ENCODE peak calls at places on chromosomes 6 and 20, in nine cellular contexts. Q, O, F, C, Z, H, M, X and R are unnamed samples.

GRCh38 chr6:28985396-28986164 is 19.5 kb downstream of the ZNF311 start:
- DNase-seq in Q (peak; percentile 98), O (peak; percentile 83), F (peak; percentile 88), C (no peak), Z (no peak), H (peak; percentile 88), M (peak; percentile 99), X (peak; percentile 86), R (peak; percentile 88)

GRCh38 chr6:159754959-159755914 is 6.6 kb upstream of the ACAT2 start:
- DNase-seq in Q (no peak), O (no peak), F (no peak), C (no peak), Z (no peak), H (no peak), M (peak; percentile 11), X (no peak), R (no peak)

GRCh38 chr6:105981888-105982358 is 104.2 kb upstream of the PRDM1 start:
- DNase-seq in Q (no peak), O (no peak), F (no peak), C (no peak), Z (no peak), H (no peak), M (no peak), X (no peak), R (no peak)

GRCh38 chr20:41482647-41483552 is 116.3 kb upstream of the EMILIN3 start:
- DNase-seq in Q (peak; percentile 93), O (no peak), F (no peak), C (no peak), Z (no peak), H (no peak), M (peak; percentile 73), X (no peak), R (no peak)

GRCh38 chr6:128029841-128030240 is 129.0 kb upstream of the THEMIS start:
- DNase-seq in Q (no peak), O (no peak), F (no peak), C (no peak), Z (no peak), H (no peak), M (no peak), X (no peak), R (no peak)

GRCh38 chr6:42440027-42440426 is 11.7 kb downstream of the TRERF1 start:
- DNase-seq in Q (peak; percentile 26), O (no peak), F (no peak), C (no peak), Z (no peak), H (no peak), M (peak; percentile 19), X (no peak), R (no peak)

GRCh38 chr6:81808834-81809598 is 56.5 kb upstream of the TENT5A start:
- DNase-seq in Q (no peak), O (no peak), F (no peak), C (no peak), Z (no peak), H (no peak), M (peak; percentile 12), X (peak; percentile 31), R (peak; percentile 71)

GRCh38 chr20:43667341-43668132 is 623 bp downstream of the MYBL2 start:
- DNase-seq in Q (no peak), O (peak; percentile 54), F (no peak), C (peak; percentile 78), Z (no peak), H (peak; percentile 36), M (no peak), X (no peak), R (peak; percentile 70)

GRCh38 chr6:37288247-37288646 is 30.3 kb upstream of the TMEM217 start:
- DNase-seq in Q (peak; percentile 12), O (no peak), F (no peak), C (no peak), Z (no peak), H (no peak), M (no peak), X (no peak), R (no peak)

GRCh38 chr20:2515203-2515602 is 6.5 kb upstream of the ZNF343 start:
- DNase-seq in Q (no peak), O (no peak), F (no peak), C (no peak), Z (no peak), H (no peak), M (peak; percentile 19), X (no peak), R (no peak)

GRCh38 chr6:33431880-33432541 is 12.1 kb downstream of the SYNGAP1 start:
- DNase-seq in Q (no peak), O (no peak), F (no peak), C (peak; percentile 70), Z (no peak), H (no peak), M (no peak), X (no peak), R (peak; percentile 53)

GRCh38 chr20:57372581-57373350 is 18.4 kb upstream of the RBM38 start:
- DNase-seq in Q (no peak), O (no peak), F (no peak), C (peak; percentile 32), Z (no peak), H (no peak), M (no peak), X (no peak), R (no peak)
- H3K36me3 ChIP-seq in Q (peaks cover 77% of the 10 kb centered on the region), O (peaks cover 24% of the 10 kb centered on the region), F (no peaks in the 10 kb centered on the region), C (peaks cover 48% of the 10 kb centered on the region), Z (peaks cover 94% of the 10 kb centered on the region), H (peaks cover 11% of the 10 kb centered on the region), M (peaks cover 35% of the 10 kb centered on the region), X (no peaks in the 10 kb centered on the region), R (peaks cover 21% of the 10 kb centered on the region)

GRCh38 chr6:110357696-110358535 is at the start of gene METTL24:
- DNase-seq in Q (no peak), O (peak; percentile 51), F (peak; percentile 31), C (no peak), Z (no peak), H (no peak), M (no peak), X (peak; percentile 58), R (peak; percentile 82)
- H3K4me3 ChIP-seq in Q (peak within 1 kb of the TSS; percentile 25), O (no peak within 1 kb of the TSS), F (peak within 1 kb of the TSS; percentile 55), C (no peak within 1 kb of the TSS), Z (peak within 1 kb of the TSS; percentile 35), H (peak within 1 kb of the TSS; percentile 45), M (peak within 1 kb of the TSS; percentile 32), X (peak within 1 kb of the TSS; percentile 72), R (peak within 1 kb of the TSS; percentile 88)

DNA sequence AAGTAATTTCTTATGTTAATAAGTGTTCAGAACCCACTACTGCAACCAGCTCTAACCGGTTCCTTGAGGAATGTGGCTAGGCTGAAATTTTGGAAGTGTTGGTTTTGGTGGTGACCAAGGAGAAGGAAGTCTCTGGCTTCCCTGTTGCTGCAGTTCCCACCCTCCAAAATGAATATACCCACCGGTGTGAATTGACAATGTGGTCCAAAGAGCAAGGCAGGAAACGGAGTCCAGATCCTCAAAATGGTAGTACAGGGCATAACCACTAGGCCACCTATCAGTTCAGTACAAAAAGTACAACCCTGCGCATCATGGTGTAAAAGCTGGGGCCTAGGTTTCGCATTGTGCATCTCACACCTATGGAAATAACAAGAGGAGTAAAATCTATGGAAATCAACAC is 2.8 kb downstream of the ADNP start:
- DNase-seq in Q (no peak), O (no peak), F (no peak), C (no peak), Z (no peak), H (no peak), M (no peak), X (no peak), R (no peak)
- H3K36me3 ChIP-seq in Q (peaks cover 9% of the 10 kb centered on the region), O (peaks cover 3% of the 10 kb centered on the region), F (no peaks in the 10 kb centered on the region), C (peaks cover 59% of the 10 kb centered on the region), Z (peaks cover 3% of the 10 kb centered on the region), H (no peaks in the 10 kb centered on the region), M (peaks cover 5% of the 10 kb centered on the region), X (no peaks in the 10 kb centered on the region), R (no peaks in the 10 kb centered on the region)

GRCh38 chr6:1315201-1315559 is 3.3 kb downstream of the FOXQ1 start:
- DNase-seq in Q (no peak), O (no peak), F (no peak), C (no peak), Z (no peak), H (no peak), M (no peak), X (no peak), R (no peak)

GRCh38 chr6:1315560-1316386 is 3.9 kb downstream of the FOXQ1 start:
- DNase-seq in Q (no peak), O (no peak), F (no peak), C (no peak), Z (no peak), H (no peak), M (no peak), X (no peak), R (no peak)

GRCh38 chr6:1318036-1318435 is 6.1 kb downstream of the FOXQ1 start:
- DNase-seq in Q (no peak), O (no peak), F (no peak), C (no peak), Z (no peak), H (no peak), M (no peak), X (no peak), R (no peak)

GRCh38 chr6:1317302-1317815 is 5.5 kb downstream of the FOXQ1 start:
- DNase-seq in Q (no peak), O (no peak), F (no peak), C (no peak), Z (no peak), H (no peak), M (no peak), X (no peak), R (no peak)

GRCh38 chr6:1316482-1317220 is 4.8 kb downstream of the FOXQ1 start:
- DNase-seq in Q (no peak), O (no peak), F (no peak), C (no peak), Z (no peak), H (no peak), M (no peak), X (no peak), R (no peak)
- H3K4me3 ChIP-seq in Q (peak overlapping the region; percentile 48), O (no peak overlapping the region), F (peak overlapping the region; percentile 20), C (no peak overlapping the region), Z (peak overlapping the region; percentile 53), H (peak overlapping the region; percentile 38), M (peak overlapping the region; percentile 78), X (peak overlapping the region; percentile 31), R (peak overlapping the region; percentile 57)

DNA sequence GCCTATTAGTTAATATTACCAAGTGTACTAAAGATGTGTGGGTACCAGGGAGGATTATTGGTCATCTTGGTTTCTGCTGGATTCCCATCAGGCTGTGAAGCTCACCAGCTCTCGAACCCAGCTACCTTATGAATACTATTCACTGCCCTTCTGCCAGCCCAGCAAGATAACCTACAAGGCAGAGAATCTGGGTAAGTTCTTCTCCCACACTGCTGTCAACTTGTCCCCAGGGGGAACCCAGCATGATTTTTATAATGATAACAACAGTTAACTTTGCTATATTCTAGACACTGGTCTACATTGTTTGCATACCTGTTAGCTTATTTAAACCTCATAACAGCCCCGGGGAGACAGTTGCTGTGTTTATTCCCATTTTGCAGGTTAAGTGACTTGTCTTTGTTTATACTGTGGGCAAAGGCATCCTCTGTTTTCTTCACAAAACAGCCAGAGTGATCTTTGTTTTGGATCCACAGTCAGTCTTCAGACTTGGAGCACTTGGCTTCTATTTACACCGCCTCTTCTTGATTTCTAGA is 26.5 kb downstream of the TM9SF4 start:
- DNase-seq in Q (no peak), O (no peak), F (no peak), C (no peak), Z (no peak), H (no peak), M (no peak), X (no peak), R (no peak)
- H3K36me3 ChIP-seq in Q (peaks cover 40% of the 10 kb centered on the region), O (no peaks in the 10 kb centered on the region), F (no peaks in the 10 kb centered on the region), C (peaks cover 35% of the 10 kb centered on the region), Z (peaks cover 61% of the 10 kb centered on the region), H (peaks cover 5% of the 10 kb centered on the region), M (peaks cover 22% of the 10 kb centered on the region), X (no peaks in the 10 kb centered on the region), R (peaks cover 5% of the 10 kb centered on the region)

GRCh38 chr6:52262620-52263344 is 18.5 kb upstream of the IL17F start:
- DNase-seq in Q (no peak), O (no peak), F (no peak), C (no peak), Z (peak; percentile 33), H (no peak), M (no peak), X (no peak), R (no peak)
- H3K4me3 ChIP-seq in Q (no peak overlapping the region), O (no peak overlapping the region), F (no peak overlapping the region), C (no peak overlapping the region), Z (no peak overlapping the region), H (no peak overlapping the region), M (no peak overlapping the region), X (no peak overlapping the region), R (no peak overlapping the region)